ENCODE peak calls at places on chromosomes 6 and 20, in nine cellular contexts. One of them, this sample, is unnamed.

GRCh38 chr20:14959506-14960493 is 622.4 kb upstream of the FLRT3 start:
- DNase-seq in tibial artery: no peak
- DNase-seq in lung: no peak
- DNase-seq in CD8-positive, alpha-beta T cell: no peak
- DNase-seq in thoracic aorta: no peak
- DNase-seq in AG09309: no peak
- DNase-seq in prostate gland: no peak
- DNase-seq in psoas muscle: no peak
- DNase-seq in left ventricle myocardium inferior: no peak
- DNase-seq in this sample: no peak

GRCh38 chr6:121503633-121504032 is 68.2 kb downstream of the GJA1 start:
- DNase-seq in tibial artery: no peak
- DNase-seq in lung: no peak
- DNase-seq in CD8-positive, alpha-beta T cell: no peak
- DNase-seq in thoracic aorta: no peak
- DNase-seq in AG09309: no peak
- DNase-seq in prostate gland: no peak
- DNase-seq in psoas muscle: no peak
- DNase-seq in left ventricle myocardium inferior: no peak
- DNase-seq in this sample: no peak

GRCh38 chr6:41273699-41274098 is 12.8 kb downstream of the TREM1 start:
- DNase-seq in tibial artery: no peak
- DNase-seq in lung: no peak
- DNase-seq in CD8-positive, alpha-beta T cell: peak
- DNase-seq in thoracic aorta: no peak
- DNase-seq in AG09309: no peak
- DNase-seq in prostate gland: no peak
- DNase-seq in psoas muscle: no peak
- DNase-seq in left ventricle myocardium inferior: no peak
- DNase-seq in this sample: no peak

GRCh38 chr6:85422996-85423395 is 26.9 kb upstream of the NT5E start:
- DNase-seq in tibial artery: no peak
- DNase-seq in lung: no peak
- DNase-seq in CD8-positive, alpha-beta T cell: no peak
- DNase-seq in thoracic aorta: no peak
- DNase-seq in AG09309: no peak
- DNase-seq in prostate gland: no peak
- DNase-seq in psoas muscle: no peak
- DNase-seq in left ventricle myocardium inferior: no peak
- DNase-seq in this sample: no peak

GRCh38 chr6:140346461-140346860 is 972.0 kb upstream of the CITED2 start:
- DNase-seq in tibial artery: no peak
- DNase-seq in lung: no peak
- DNase-seq in CD8-positive, alpha-beta T cell: no peak
- DNase-seq in thoracic aorta: no peak
- DNase-seq in AG09309: peak
- DNase-seq in prostate gland: no peak
- DNase-seq in psoas muscle: no peak
- DNase-seq in left ventricle myocardium inferior: no peak
- DNase-seq in this sample: no peak

GRCh38 chr6:105476978-105477377 is 74.1 kb upstream of the PREP start:
- DNase-seq in tibial artery: no peak
- DNase-seq in lung: no peak
- DNase-seq in CD8-positive, alpha-beta T cell: no peak
- DNase-seq in thoracic aorta: no peak
- DNase-seq in AG09309: no peak
- DNase-seq in prostate gland: no peak
- DNase-seq in psoas muscle: no peak
- DNase-seq in left ventricle myocardium inferior: no peak
- DNase-seq in this sample: no peak

GRCh38 chr6:138719011-138719635 is 54.4 kb upstream of the CCDC28A start:
- DNase-seq in tibial artery: no peak
- DNase-seq in lung: no peak
- DNase-seq in CD8-positive, alpha-beta T cell: no peak
- DNase-seq in thoracic aorta: no peak
- DNase-seq in AG09309: no peak
- DNase-seq in prostate gland: no peak
- DNase-seq in psoas muscle: no peak
- DNase-seq in left ventricle myocardium inferior: no peak
- DNase-seq in this sample: peak

GRCh38 chr6:98118357-98119045 is 715.9 kb upstream of the POU3F2 start:
- DNase-seq in tibial artery: no peak
- DNase-seq in lung: no peak
- DNase-seq in CD8-positive, alpha-beta T cell: no peak
- DNase-seq in thoracic aorta: no peak
- DNase-seq in AG09309: no peak
- DNase-seq in prostate gland: no peak
- DNase-seq in psoas muscle: no peak
- DNase-seq in left ventricle myocardium inferior: no peak
- DNase-seq in this sample: no peak

GRCh38 chr6:79525272-79526100 is 11.7 kb downstream of the LCA5 start:
- DNase-seq in tibial artery: no peak
- DNase-seq in lung: no peak
- DNase-seq in CD8-positive, alpha-beta T cell: no peak
- DNase-seq in thoracic aorta: no peak
- DNase-seq in AG09309: no peak
- DNase-seq in prostate gland: no peak
- DNase-seq in psoas muscle: peak
- DNase-seq in left ventricle myocardium inferior: no peak
- DNase-seq in this sample: no peak

GRCh38 chr20:58109918-58110635 is 118.4 kb downstream of the ANKRD60 start:
- DNase-seq in tibial artery: no peak
- DNase-seq in lung: no peak
- DNase-seq in CD8-positive, alpha-beta T cell: no peak
- DNase-seq in thoracic aorta: no peak
- DNase-seq in AG09309: no peak
- DNase-seq in prostate gland: no peak
- DNase-seq in psoas muscle: no peak
- DNase-seq in left ventricle myocardium inferior: no peak
- DNase-seq in this sample: no peak

GRCh38 chr6:168326294-168327261 is 7.0 kb upstream of the DACT2 start:
- DNase-seq in tibial artery: no peak
- DNase-seq in lung: no peak
- DNase-seq in CD8-positive, alpha-beta T cell: no peak
- DNase-seq in thoracic aorta: no peak
- DNase-seq in AG09309: no peak
- DNase-seq in prostate gland: no peak
- DNase-seq in psoas muscle: no peak
- DNase-seq in left ventricle myocardium inferior: no peak
- DNase-seq in this sample: no peak

GRCh38 chr6:170057034-170057734 is 233.7 kb downstream of the DLL1 start:
- DNase-seq in tibial artery: peak
- DNase-seq in lung: no peak
- DNase-seq in CD8-positive, alpha-beta T cell: no peak
- DNase-seq in thoracic aorta: no peak
- DNase-seq in AG09309: no peak
- DNase-seq in prostate gland: no peak
- DNase-seq in psoas muscle: no peak
- DNase-seq in left ventricle myocardium inferior: no peak
- DNase-seq in this sample: no peak

GRCh38 chr6:17022604-17023003 is 79.2 kb upstream of the STMND1 start:
- DNase-seq in tibial artery: no peak
- DNase-seq in lung: no peak
- DNase-seq in CD8-positive, alpha-beta T cell: no peak
- DNase-seq in thoracic aorta: no peak
- DNase-seq in AG09309: no peak
- DNase-seq in prostate gland: no peak
- DNase-seq in psoas muscle: no peak
- DNase-seq in left ventricle myocardium inferior: no peak
- DNase-seq in this sample: peak

GRCh38 chr6:920512-920911 is 227.6 kb upstream of the EXOC2 start:
- DNase-seq in tibial artery: no peak
- DNase-seq in lung: no peak
- DNase-seq in CD8-positive, alpha-beta T cell: no peak
- DNase-seq in thoracic aorta: no peak
- DNase-seq in AG09309: no peak
- DNase-seq in prostate gland: no peak
- DNase-seq in psoas muscle: no peak
- DNase-seq in left ventricle myocardium inferior: no peak
- DNase-seq in this sample: no peak

GRCh38 chr6:52263709-52264320 is 19.5 kb upstream of the IL17F start:
- DNase-seq in tibial artery: peak
- DNase-seq in lung: peak
- DNase-seq in CD8-positive, alpha-beta T cell: peak
- DNase-seq in thoracic aorta: no peak
- DNase-seq in AG09309: peak
- DNase-seq in prostate gland: peak
- DNase-seq in psoas muscle: peak
- DNase-seq in left ventricle myocardium inferior: peak
- DNase-seq in this sample: no peak

GRCh38 chr6:163338671-163339405 is 75.7 kb upstream of the QKI start:
- DNase-seq in tibial artery: peak
- DNase-seq in lung: no peak
- DNase-seq in CD8-positive, alpha-beta T cell: no peak
- DNase-seq in thoracic aorta: no peak
- DNase-seq in AG09309: no peak
- DNase-seq in prostate gland: no peak
- DNase-seq in psoas muscle: peak
- DNase-seq in left ventricle myocardium inferior: peak
- DNase-seq in this sample: no peak

GRCh38 chr6:3276174-3277167 is 17.7 kb downstream of the PSMG4 start:
- DNase-seq in tibial artery: no peak
- DNase-seq in lung: no peak
- DNase-seq in CD8-positive, alpha-beta T cell: no peak
- DNase-seq in thoracic aorta: no peak
- DNase-seq in AG09309: no peak
- DNase-seq in prostate gland: no peak
- DNase-seq in psoas muscle: no peak
- DNase-seq in left ventricle myocardium inferior: no peak
- DNase-seq in this sample: no peak

GRCh38 chr6:148064406-148065134 is 278.1 kb upstream of the SASH1 start:
- DNase-seq in tibial artery: no peak
- DNase-seq in lung: no peak
- DNase-seq in CD8-positive, alpha-beta T cell: no peak
- DNase-seq in thoracic aorta: no peak
- DNase-seq in AG09309: peak
- DNase-seq in prostate gland: no peak
- DNase-seq in psoas muscle: no peak
- DNase-seq in left ventricle myocardium inferior: no peak
- DNase-seq in this sample: no peak

GRCh38 chr6:39688494-39688893 is 36.7 kb downstream of the KIF6 start:
- DNase-seq in tibial artery: no peak
- DNase-seq in lung: no peak
- DNase-seq in CD8-positive, alpha-beta T cell: no peak
- DNase-seq in thoracic aorta: no peak
- DNase-seq in AG09309: peak
- DNase-seq in prostate gland: peak
- DNase-seq in psoas muscle: no peak
- DNase-seq in left ventricle myocardium inferior: no peak
- DNase-seq in this sample: no peak

GRCh38 chr20:4896119-4896700 is 105.1 kb downstream of the SLC23A2 start:
- DNase-seq in tibial artery: no peak
- DNase-seq in lung: no peak
- DNase-seq in CD8-positive, alpha-beta T cell: peak
- DNase-seq in thoracic aorta: no peak
- DNase-seq in AG09309: no peak
- DNase-seq in prostate gland: no peak
- DNase-seq in psoas muscle: no peak
- DNase-seq in left ventricle myocardium inferior: no peak
- DNase-seq in this sample: no peak
- TF ChIP-seq CTCF in tibial artery: no peak
- TF ChIP-seq CTCF in lung: no peak
- TF ChIP-seq CTCF in CD8-positive, alpha-beta T cell: no peak
- TF ChIP-seq CTCF in thoracic aorta: no peak
- TF ChIP-seq CTCF in AG09309: no peak
- TF ChIP-seq CTCF in prostate gland: no peak
- TF ChIP-seq CTCF in psoas muscle: no peak
- TF ChIP-seq CTCF in left ventricle myocardium inferior: no peak
- TF ChIP-seq CTCF in this sample: no peak

GRCh38 chr6:86934365-86934764 is 3.0 kb upstream of the HTR1E start:
- DNase-seq in tibial artery: no peak
- DNase-seq in lung: no peak
- DNase-seq in CD8-positive, alpha-beta T cell: no peak
- DNase-seq in thoracic aorta: no peak
- DNase-seq in AG09309: no peak
- DNase-seq in prostate gland: no peak
- DNase-seq in psoas muscle: no peak
- DNase-seq in left ventricle myocardium inferior: no peak
- DNase-seq in this sample: no peak

GRCh38 chr6:86937219-86938079 is at the start of gene HTR1E:
- DNase-seq in tibial artery: no peak
- DNase-seq in lung: peak
- DNase-seq in CD8-positive, alpha-beta T cell: no peak
- DNase-seq in thoracic aorta: no peak
- DNase-seq in AG09309: no peak
- DNase-seq in prostate gland: peak
- DNase-seq in psoas muscle: no peak
- DNase-seq in left ventricle myocardium inferior: no peak
- DNase-seq in this sample: peak

GRCh38 chr6:86938814-86939213 is 1.5 kb downstream of the HTR1E start:
- DNase-seq in tibial artery: no peak
- DNase-seq in lung: no peak
- DNase-seq in CD8-positive, alpha-beta T cell: no peak
- DNase-seq in thoracic aorta: no peak
- DNase-seq in AG09309: no peak
- DNase-seq in prostate gland: no peak
- DNase-seq in psoas muscle: no peak
- DNase-seq in left ventricle myocardium inferior: no peak
- DNase-seq in this sample: no peak

DNA sequence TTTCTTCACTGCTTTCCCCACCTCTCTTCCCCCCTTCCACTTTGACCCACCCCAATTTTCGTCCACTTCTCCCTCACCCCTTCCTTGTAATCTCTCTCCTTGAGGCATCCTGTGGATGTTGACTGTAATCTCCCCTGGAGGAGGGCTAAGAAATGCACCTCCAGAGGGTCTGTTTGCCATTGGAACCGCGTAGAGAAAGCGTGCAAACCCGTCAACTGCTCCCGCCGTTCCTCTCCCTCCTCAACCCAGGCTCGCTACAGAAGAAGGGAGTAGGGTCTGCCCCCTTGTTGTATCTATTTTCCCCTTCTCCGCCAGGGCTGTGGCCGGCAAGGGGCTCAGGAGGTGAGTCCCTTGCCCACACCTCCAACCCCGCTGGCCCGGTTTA is 502 bp upstream of the HTR1E start:
- DNase-seq in tibial artery: no peak
- DNase-seq in lung: no peak
- DNase-seq in CD8-positive, alpha-beta T cell: no peak
- DNase-seq in thoracic aorta: no peak
- DNase-seq in AG09309: no peak
- DNase-seq in prostate gland: no peak
- DNase-seq in psoas muscle: no peak
- DNase-seq in left ventricle myocardium inferior: no peak
- DNase-seq in this sample: no peak
- H3K4me3 ChIP-seq in tibial artery: peak
- H3K4me3 ChIP-seq in lung: no peak
- H3K4me3 ChIP-seq in CD8-positive, alpha-beta T cell: no peak
- H3K4me3 ChIP-seq in thoracic aorta: peak
- H3K4me3 ChIP-seq in AG09309: no peak
- H3K4me3 ChIP-seq in prostate gland: peak
- H3K4me3 ChIP-seq in psoas muscle: peak
- H3K4me3 ChIP-seq in left ventricle myocardium inferior: peak
- H3K4me3 ChIP-seq in this sample: no peak

GRCh38 chr20:64207641-64208590 is 43.7 kb downstream of the MYT1 start:
- DNase-seq in tibial artery: no peak
- DNase-seq in lung: no peak
- DNase-seq in CD8-positive, alpha-beta T cell: no peak
- DNase-seq in thoracic aorta: no peak
- DNase-seq in AG09309: no peak
- DNase-seq in prostate gland: no peak
- DNase-seq in psoas muscle: no peak
- DNase-seq in left ventricle myocardium inferior: no peak
- DNase-seq in this sample: no peak
- TF ChIP-seq CTCF in tibial artery: no peak
- TF ChIP-seq CTCF in lung: no peak
- TF ChIP-seq CTCF in CD8-positive, alpha-beta T cell: no peak
- TF ChIP-seq CTCF in thoracic aorta: no peak
- TF ChIP-seq CTCF in AG09309: no peak
- TF ChIP-seq CTCF in prostate gland: no peak
- TF ChIP-seq CTCF in psoas muscle: no peak
- TF ChIP-seq CTCF in left ventricle myocardium inferior: no peak
- TF ChIP-seq CTCF in this sample: no peak

GRCh38 chr20:51127713-51128112 is 104.8 kb upstream of the KCNG1 start:
- DNase-seq in tibial artery: no peak
- DNase-seq in lung: no peak
- DNase-seq in CD8-positive, alpha-beta T cell: no peak
- DNase-seq in thoracic aorta: no peak
- DNase-seq in AG09309: no peak
- DNase-seq in prostate gland: no peak
- DNase-seq in psoas muscle: no peak
- DNase-seq in left ventricle myocardium inferior: no peak
- DNase-seq in this sample: no peak
- H3K4me3 ChIP-seq in tibial artery: no peak
- H3K4me3 ChIP-seq in lung: no peak
- H3K4me3 ChIP-seq in CD8-positive, alpha-beta T cell: no peak
- H3K4me3 ChIP-seq in thoracic aorta: no peak
- H3K4me3 ChIP-seq in AG09309: no peak
- H3K4me3 ChIP-seq in prostate gland: no peak
- H3K4me3 ChIP-seq in psoas muscle: no peak
- H3K4me3 ChIP-seq in left ventricle myocardium inferior: no peak
- H3K4me3 ChIP-seq in this sample: no peak

This sample was measured in GM06990.